ENCODE peak calls at places on chromosomes 11 and 22, in six cellular contexts. A is NCI-H460; U is T follicular helper cell; C is non-pigmented ciliary epithelial cell; B is anterior cingulate cortex; M is stimulated activated CD4-positive, alpha-beta T cell treated with anti-CD3 and anti-CD28 coated beads, Interleukin-15, amount 100 ng/mL, for 1 hour. V is an unnamed sample.

GRCh38 chr11:72951193-72951592 is 137.0 kb downstream of the ATG16L2 start:
- DNase-seq in A (peak), U (no peak), C (no peak), B (no peak), M (no peak), V (no peak)

GRCh38 chr11:19187880-19188279 is 13.9 kb downstream of the CSRP3 start:
- DNase-seq in A (no peak), U (no peak), C (no peak), B (no peak), M (no peak), V (no peak)

GRCh38 chr11:61091373-61092279 is 10.7 kb upstream of the CD5 start:
- DNase-seq in A (no peak), U (no peak), C (peak), B (no peak), M (no peak), V (no peak)

GRCh38 chr11:77201991-77202841 is 74.2 kb downstream of the MYO7A start:
- DNase-seq in A (no peak), U (no peak), C (no peak), B (no peak), M (no peak), V (no peak)

GRCh38 chr11:96054870-96055705 is 131.2 kb upstream of the MTMR2 start:
- DNase-seq in A (peak), U (no peak), C (no peak), B (no peak), M (no peak), V (peak)

GRCh38 chr11:112745958-112746357 is 215.3 kb upstream of the NCAM1 start:
- DNase-seq in A (no peak), U (no peak), C (no peak), B (no peak), M (no peak), V (no peak)

GRCh38 chr22:39250131-39250530 is 5.3 kb upstream of the PDGFB start:
- DNase-seq in A (no peak), U (no peak), C (no peak), B (no peak), M (no peak), V (no peak)

GRCh38 chr11:126927628-126928027 is 72.9 kb downstream of the KIRREL3 start:
- DNase-seq in A (no peak), U (no peak), C (no peak), B (no peak), M (no peak), V (no peak)

GRCh38 chr11:100557830-100558611 is 129.1 kb upstream of the ARHGAP42 start:
- DNase-seq in A (no peak), U (no peak), C (no peak), B (no peak), M (no peak), V (no peak)

GRCh38 chr11:1765871-1766718 is 2.4 kb upstream of the CTSD start:
- DNase-seq in A (no peak), U (no peak), C (no peak), B (no peak), M (no peak), V (no peak)

GRCh38 chr11:118488480-118489109 is 38.7 kb upstream of the TTC36 start:
- DNase-seq in A (peak), U (peak), C (peak), B (no peak), M (peak), V (peak)

GRCh38 chr11:74306440-74307175 is 4.8 kb downstream of the P4HA3 start:
- DNase-seq in A (no peak), U (no peak), C (no peak), B (no peak), M (no peak), V (no peak)

GRCh38 chr11:122671270-122671906 is 15.9 kb downstream of the UBASH3B start:
- DNase-seq in A (no peak), U (no peak), C (no peak), B (no peak), M (no peak), V (no peak)

GRCh38 chr11:134652586-134653255 is 240.7 kb upstream of the B3GAT1 start:
- DNase-seq in A (no peak), U (no peak), C (no peak), B (no peak), M (no peak), V (no peak)

GRCh38 chr22:38317995-38318715 is 922 bp upstream of the CSNK1E start:
- DNase-seq in A (peak), U (no peak), C (peak), B (no peak), M (no peak), V (peak)

GRCh38 chr22:39090426-39091064 is 6.5 kb upstream of the APOBEC3H start:
- DNase-seq in A (no peak), U (peak), C (no peak), B (no peak), M (peak), V (no peak)

GRCh38 chr22:38250642-38251354 is 22.0 kb downstream of the TMEM184B start:
- DNase-seq in A (no peak), U (no peak), C (no peak), B (no peak), M (no peak), V (no peak)

GRCh38 chr11:102364991-102365390 is 18.0 kb downstream of the BIRC2 start:
- DNase-seq in A (no peak), U (no peak), C (no peak), B (no peak), M (no peak), V (no peak)

GRCh38 chr11:114076974-114077373 is 17.5 kb downstream of the ZBTB16 start:
- DNase-seq in A (no peak), U (no peak), C (no peak), B (no peak), M (no peak), V (no peak)

GRCh38 chr11:116732740-116733385 is 39.9 kb downstream of the BUD13 start:
- DNase-seq in A (peak), U (peak), C (peak), B (no peak), M (peak), V (peak)

GRCh38 chr22:27336151-27337090 is 465.1 kb downstream of the MN1 start:
- DNase-seq in A (no peak), U (no peak), C (no peak), B (no peak), M (no peak), V (no peak)

GRCh38 chr11:5267033-5267563 is 2.6 kb downstream of the HBE1 start:
- DNase-seq in A (no peak), U (no peak), C (no peak), B (no peak), M (no peak), V (no peak)

GRCh38 chr11:86696004-86696403 is 23.6 kb upstream of the ME3 start:
- DNase-seq in A (peak), U (no peak), C (peak), B (no peak), M (no peak), V (no peak)

GRCh38 chr11:76791861-76792260 is 8.7 kb downstream of the TSKU start:
- DNase-seq in A (no peak), U (no peak), C (peak), B (no peak), M (no peak), V (no peak)

GRCh38 chr11:108859510-108859909 is 194.6 kb downstream of the DDX10 start:
- DNase-seq in A (no peak), U (no peak), C (no peak), B (no peak), M (no peak), V (no peak)

GRCh38 chr11:63763506-63764200 is 4.9 kb downstream of the ZFTA start:
- DNase-seq in A (no peak), U (no peak), C (no peak), B (no peak), M (no peak), V (no peak)

GRCh38 chr11:65529475-65530156 is 4.7 kb downstream of the SCYL1 start:
- DNase-seq in A (no peak), U (no peak), C (no peak), B (no peak), M (no peak), V (no peak)

GRCh38 chr11:91653091-91653754 is 571.4 kb upstream of the FAT3 start:
- DNase-seq in A (no peak), U (no peak), C (no peak), B (no peak), M (no peak), V (no peak)

GRCh38 chr22:48630848-48631247 is 1196.8 kb downstream of the BRD1 start:
- DNase-seq in A (no peak), U (no peak), C (no peak), B (no peak), M (no peak), V (no peak)

GRCh38 chr11:20089796-20090653 is 70.2 kb downstream of the DBX1 start:
- DNase-seq in A (no peak), U (no peak), C (no peak), B (no peak), M (no peak), V (no peak)